ENCODE peak calls at places on chromosomes 16 and 17, in six cellular contexts. I is uterus; O is adrenal gland; B is mammary epithelial cell; J is colonic mucosa; H is activated CD8-positive, alpha-beta T cell treated with anti-CD3 and anti-CD28 coated beads for 36 hours. P is an unnamed sample.

GRCh38 chr17:17377568-17377967 is 74.4 kb downstream of the NT5M start:
- DNase-seq in O (no peak), B (no peak), I (no peak), J (no peak), H (no peak), P (no peak)

GRCh38 chr17:44878627-44879221 is 20.5 kb downstream of the EFTUD2 start:
- DNase-seq in I (no peak), J (peak), O (no peak), H (peak), B (no peak), P (no peak)

GRCh38 chr16:57981636-57982035 is 10.7 kb upstream of the CNGB1 start:
- DNase-seq in O (no peak), J (no peak), B (no peak), I (no peak), H (no peak), P (no peak)

GRCh38 chr16:23141959-23142740 is 7.1 kb downstream of the USP31 start:
- DNase-seq in J (no peak), I (no peak), H (no peak), B (peak), O (no peak), P (no peak)

GRCh38 chr16:8956265-8957060 is 7.2 kb downstream of the USP7 start:
- DNase-seq in J (peak), I (peak), H (no peak), O (peak), B (no peak), P (no peak)

GRCh38 chr16:54657058-54657708 is 273.5 kb upstream of the IRX5 start:
- DNase-seq in O (peak), I (no peak), H (no peak), J (no peak), B (peak), P (no peak)

GRCh38 chr17:13212861-13213260 is 195.0 kb upstream of the ELAC2 start:
- DNase-seq in H (no peak), O (no peak), J (no peak), B (no peak), I (no peak), P (no peak)

GRCh38 chr17:55909776-55910175 is 158.9 kb downstream of the PCTP start:
- DNase-seq in J (no peak), H (no peak), I (no peak), B (no peak), O (no peak), P (no peak)

GRCh38 chr17:62708587-62708986 is 81.1 kb downstream of the MRC2 start:
- DNase-seq in B (no peak), O (no peak), I (no peak), J (no peak), H (no peak), P (no peak)

GRCh38 chr17:79721993-79722671 is 8.6 kb upstream of the ENPP7 start:
- DNase-seq in O (no peak), J (no peak), I (no peak), H (no peak), B (no peak), P (no peak)
- TF ChIP-seq CTCF in O (no peak), J (no peak), I (no peak), H (no peak), B (no peak), P (no peak)

GRCh38 chr17:75808905-75809621 is 24.5 kb downstream of the UNK start:
- DNase-seq in H (no peak), I (peak), O (no peak), J (no peak), B (peak), P (no peak)
- TF ChIP-seq CTCF in H (no peak), I (no peak), O (no peak), J (no peak), B (no peak), P (no peak)

GRCh38 chr17:29618272-29619065 is 4.2 kb downstream of the CORO6 start:
- DNase-seq in J (no peak), O (no peak), B (no peak), H (no peak), I (no peak), P (no peak)

GRCh38 chr17:29617481-29618271 is 5.0 kb downstream of the CORO6 start:
- DNase-seq in H (peak), I (peak), O (peak), J (peak), B (peak), P (no peak)

GRCh38 chr17:29615492-29616299 is 7.0 kb downstream of the CORO6 start:
- DNase-seq in O (peak), I (peak), B (peak), H (peak), J (peak), P (peak)

GRCh38 chr17:29616300-29617048 is 6.2 kb downstream of the CORO6 start:
- DNase-seq in O (no peak), B (no peak), I (no peak), J (no peak), H (no peak), P (no peak)

DNA sequence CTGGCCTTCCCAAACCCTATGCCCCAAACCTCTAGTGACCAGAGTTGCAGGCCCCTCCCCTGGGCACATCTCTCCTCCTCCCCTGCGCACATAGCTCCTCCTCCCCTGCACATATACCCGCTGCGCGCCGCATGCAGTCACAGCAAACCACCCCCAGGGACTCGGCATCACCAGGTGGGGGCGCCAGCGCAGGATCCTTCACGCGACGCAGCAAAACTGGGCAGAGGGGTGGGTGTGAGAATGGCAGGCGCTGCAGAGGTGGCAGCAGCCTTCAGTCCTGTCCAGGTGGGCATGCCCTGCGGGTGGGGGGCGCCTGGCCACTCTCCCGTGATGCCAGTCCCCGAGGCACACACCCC is 5.6 kb downstream of the CORO6 start:
- DNase-seq in B (no peak), H (peak), J (peak), O (peak), I (peak), P (no peak)
- TF ChIP-seq CTCF in B (peak), H (peak), J (peak), O (peak), I (peak), P (no peak)

DNA sequence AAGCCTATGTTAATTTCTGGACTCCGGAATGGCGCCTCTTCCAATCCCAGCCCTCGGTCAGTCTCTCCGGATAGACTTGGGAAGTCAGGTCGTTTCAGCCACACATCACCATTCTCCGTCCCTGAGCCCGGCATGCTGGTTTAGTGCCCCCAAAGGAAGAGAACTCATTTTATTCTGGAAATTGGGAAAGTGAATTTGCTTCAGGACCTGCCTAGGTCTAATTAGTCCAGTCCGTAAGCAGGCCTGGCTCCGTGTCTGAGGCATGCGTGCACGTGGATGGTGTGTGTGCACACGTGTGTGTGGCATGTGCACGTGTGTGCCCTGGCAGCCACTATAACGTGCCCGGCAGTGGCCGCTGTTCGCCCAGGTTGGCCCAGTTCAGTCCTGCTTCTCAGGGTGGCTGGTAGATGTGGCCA is 77.4 kb downstream of the RPA1 start:
- DNase-seq in B (no peak), J (no peak), I (no peak), H (no peak), O (no peak), P (no peak)
- TF ChIP-seq CTCF in B (no peak), J (no peak), I (no peak), H (no peak), O (no peak), P (no peak)

GRCh38 chr16:29863669-29863984 is 601 bp upstream of the CDIPT start:
- DNase-seq in I (no peak), O (no peak), J (no peak), H (no peak), B (no peak), P (no peak)
- TF ChIP-seq CTCF in I (no peak), O (no peak), J (no peak), H (peak), B (no peak), P (no peak)

GRCh38 chr16:77663711-77664110 is 58.6 kb upstream of the NUDT7 start:
- DNase-seq in H (no peak), O (no peak), B (no peak), I (no peak), J (no peak), P (no peak)
- TF ChIP-seq CTCF in H (no peak), O (no peak), B (no peak), I (no peak), J (no peak), P (no peak)

DNA sequence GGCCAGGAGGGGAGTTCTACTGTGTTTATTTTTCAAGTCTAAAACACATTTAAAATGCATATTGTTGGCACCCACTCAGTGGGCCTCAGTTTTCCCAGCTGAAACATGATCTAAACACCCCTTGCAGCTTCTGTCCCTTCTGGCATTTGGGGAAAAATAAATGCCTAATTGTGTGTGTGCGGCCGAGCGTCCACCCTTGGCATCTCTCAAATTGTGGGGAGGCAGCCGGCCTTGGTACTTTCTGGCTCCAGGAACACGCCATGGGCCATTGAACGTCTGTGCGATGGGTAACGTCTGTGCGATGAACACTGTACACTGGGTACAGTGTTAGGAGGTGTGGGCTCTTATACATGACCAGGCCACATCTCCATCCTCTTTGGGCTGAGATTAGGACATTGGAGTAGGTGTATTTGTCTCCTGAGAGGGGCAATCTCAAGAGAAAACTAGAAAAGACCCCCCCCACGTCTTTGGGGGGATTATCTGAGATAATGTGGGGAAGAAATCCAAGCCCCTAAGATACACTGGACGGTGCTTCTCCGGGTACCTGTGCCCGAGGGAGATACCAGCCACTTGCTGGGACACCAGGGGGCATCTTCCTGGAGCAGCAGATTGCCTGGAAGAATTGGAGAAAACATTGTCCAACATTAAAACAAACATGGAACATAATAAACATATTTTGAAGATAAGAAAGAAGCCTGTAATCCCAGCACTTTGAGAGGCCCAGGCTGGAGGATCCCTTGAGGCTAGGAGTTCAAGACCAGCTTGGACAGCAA is 54.9 kb downstream of the RAB11FIP4 start:
- DNase-seq in H (no peak), B (no peak), O (no peak), I (no peak), J (no peak), P (no peak)
- TF ChIP-seq CTCF in H (no peak), B (no peak), O (no peak), I (no peak), J (no peak), P (no peak)

DNA sequence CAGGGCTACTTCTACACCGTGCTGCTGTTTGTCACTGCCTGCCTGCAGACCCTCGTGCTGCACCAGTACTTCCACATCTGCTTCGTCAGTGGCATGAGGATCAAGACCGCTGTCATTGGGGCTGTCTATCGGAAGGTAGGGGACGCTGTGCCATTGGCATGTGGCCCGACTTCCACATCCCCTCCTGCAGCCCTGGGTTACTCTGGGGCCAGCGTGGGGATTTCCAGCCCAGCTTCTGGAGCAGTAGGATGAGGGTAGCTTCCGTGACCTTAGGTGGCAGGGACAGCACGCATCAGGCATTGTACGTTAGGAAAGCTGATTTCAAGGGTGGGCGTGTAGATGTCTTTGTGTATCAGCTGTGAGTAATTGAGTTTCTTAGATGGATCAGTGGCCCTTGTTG is 96.5 kb downstream of the ABCC1 start:
- DNase-seq in H (peak), J (no peak), I (no peak), B (no peak), O (no peak), P (no peak)
- TF ChIP-seq CTCF in H (peak), J (no peak), I (no peak), B (no peak), O (no peak), P (no peak)